ENCODE peak calls at places on chromosomes 4 and X, in ten cellular contexts. A is HepG2, S is HCT116, H is stomach, Z is H1, E is esophagus muscularis mucosa, N is sigmoid colon, B is breast epithelium, J is upper lobe of left lung, X is SK-N-SH. C is an unnamed sample.

GRCh38 chr4:114827651-114828050 is 229.0 kb downstream of the UGT8 start:
- DNase-seq in A (no peak), S (no peak), H (no peak), Z (no peak), E (no peak), N (no peak), B (no peak), J (no peak), X (no peak), C (no peak)

GRCh38 chrX:139204576-139204902 is 326.0 kb upstream of the F9 start:
- DNase-seq in A (no peak), S (no peak), H (no peak), Z (no peak), E (no peak), N (no peak), B (no peak), J (no peak), X (no peak), C (no peak)

GRCh38 chr4:114015444-114015899 is 36.0 kb upstream of the ARSJ start:
- DNase-seq in A (no peak), S (peak; percentile 78), H (no peak), Z (no peak), E (no peak), N (no peak), B (no peak), J (no peak), X (peak; percentile 12), C (no peak)

GRCh38 chr4:140856692-140857091 is 100.5 kb upstream of the TBC1D9 start:
- DNase-seq in A (no peak), S (peak; percentile 86), H (peak; percentile 28), Z (peak; percentile 51), E (no peak), N (peak; percentile 64), B (no peak), J (no peak), X (no peak), C (no peak)

GRCh38 chr4:152643153-152644035 is 36.4 kb downstream of the TMEM154 start:
- DNase-seq in A (no peak), S (no peak), H (no peak), Z (no peak), E (no peak), N (no peak), B (no peak), J (no peak), X (no peak), C (no peak)

GRCh38 chrX:3713937-3714434 is 537 bp upstream of the PRKX start:
- DNase-seq in A (no peak), S (no peak), H (no peak), Z (no peak), E (no peak), N (no peak), B (no peak), J (no peak), X (peak; percentile 23), C (no peak)

GRCh38 chr4:15353207-15353606 is 74.6 kb upstream of the C1QTNF7 start:
- DNase-seq in A (no peak), S (no peak), H (no peak), Z (no peak), E (no peak), N (no peak), B (no peak), J (no peak), X (no peak), C (no peak)

GRCh38 chr4:123674752-123675151 is 278.2 kb downstream of the SPRY1 start:
- DNase-seq in A (no peak), S (no peak), H (no peak), Z (no peak), E (no peak), N (no peak), B (no peak), J (no peak), X (no peak), C (no peak)

GRCh38 chr4:187108846-187109245 is 385.2 kb upstream of the FAT1 start:
- DNase-seq in A (no peak), S (no peak), H (no peak), Z (no peak), E (no peak), N (no peak), B (no peak), J (no peak), X (no peak), C (no peak)

GRCh38 chrX:107135076-107135964 is 16.7 kb upstream of the RBM41 start:
- DNase-seq in A (peak; percentile 14), S (peak; percentile 78), H (no peak), Z (no peak), E (no peak), N (no peak), B (no peak), J (no peak), X (no peak), C (no peak)

GRCh38 chr4:153792007-153792892 is 3.4 kb upstream of the SFRP2 start:
- DNase-seq in A (no peak), S (no peak), H (no peak), Z (peak; percentile 85), E (no peak), N (peak; percentile 84), B (no peak), J (peak; percentile 87), X (peak; percentile 82), C (no peak)

DNA sequence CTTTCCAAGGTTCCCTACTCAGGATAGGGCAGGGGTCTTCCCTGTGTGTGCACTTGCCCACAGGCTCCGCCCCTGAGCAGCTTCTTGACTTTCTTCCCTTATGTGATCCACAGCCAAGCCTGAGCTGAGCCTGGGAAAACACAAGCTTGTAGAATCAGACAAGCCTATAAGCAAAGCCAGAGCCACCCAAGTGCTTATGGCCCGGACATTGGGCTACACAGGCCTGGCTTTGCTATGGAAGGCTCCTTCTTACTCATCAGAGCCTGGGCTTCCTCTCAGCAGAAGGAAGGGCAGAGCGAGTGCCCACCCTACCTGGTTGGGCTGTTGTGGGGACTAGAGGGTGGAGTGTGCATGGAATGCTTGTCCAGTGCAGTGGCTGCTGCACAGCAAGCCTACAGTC is 1.3 kb upstream of the TNIP2 start:
- DNase-seq in A (no peak), S (no peak), H (no peak), Z (no peak), E (no peak), N (no peak), B (no peak), J (no peak), X (peak; percentile 25), C (no peak)
- H3K4me1 ChIP-seq in A (peaks cover 69% of the 10 kb centered on the region), S (peaks cover 21% of the 10 kb centered on the region), H (peaks cover 48% of the 10 kb centered on the region), Z (peaks cover 5% of the 10 kb centered on the region), E (peaks cover 31% of the 10 kb centered on the region), N (peaks cover 24% of the 10 kb centered on the region), B (peaks cover 8% of the 10 kb centered on the region), J (peaks cover 32% of the 10 kb centered on the region), X (no peaks in the 10 kb centered on the region), C (peaks cover 36% of the 10 kb centered on the region)

DNA sequence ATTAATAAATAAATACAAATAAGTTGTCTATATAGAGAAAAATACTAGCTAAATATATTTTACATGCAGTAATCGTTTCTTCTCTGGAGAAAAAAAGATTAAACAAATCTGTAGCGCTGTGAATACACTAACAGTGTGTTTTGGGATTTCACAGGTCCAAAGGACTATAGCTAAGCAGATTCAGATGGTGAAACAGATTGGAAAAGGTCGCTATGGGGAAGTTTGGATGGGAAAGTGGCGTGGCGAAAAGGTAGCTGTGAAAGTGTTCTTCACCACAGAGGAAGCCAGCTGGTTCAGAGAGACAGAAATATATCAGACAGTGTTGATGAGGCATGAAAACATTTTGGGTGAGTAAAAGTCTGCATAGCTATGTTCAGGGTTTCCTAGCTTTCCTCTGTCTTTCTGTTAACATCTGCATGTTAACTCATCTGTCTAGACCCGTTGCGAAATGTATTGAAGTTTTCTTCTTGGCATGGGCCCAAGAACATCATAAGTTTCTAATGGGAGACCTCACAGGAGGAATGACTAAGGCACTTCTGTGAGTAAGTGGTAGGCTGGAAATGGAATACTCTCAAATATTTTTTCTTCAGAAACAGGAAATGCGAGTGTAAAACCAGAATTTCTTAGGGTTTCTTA is 372.1 kb downstream of the BMPR1B start:
- DNase-seq in A (no peak), S (peak; percentile 73), H (no peak), Z (no peak), E (no peak), N (no peak), B (no peak), J (no peak), X (no peak), C (no peak)
- H3K4me3 ChIP-seq in A (no peak overlapping the region), S (no peak overlapping the region), H (no peak overlapping the region), Z (no peak overlapping the region), E (no peak overlapping the region), N (no peak overlapping the region), B (no peak overlapping the region), J (no peak overlapping the region), X (peak overlapping the region; percentile 50), C (no peak overlapping the region)

GRCh38 chr4:87527446-87528240 is 1.5 kb downstream of the SPARCL1 start:
- DNase-seq in A (no peak), S (no peak), H (no peak), Z (no peak), E (no peak), N (no peak), B (no peak), J (no peak), X (no peak), C (no peak)

GRCh38 chr4:87530868-87531267 is 1.7 kb upstream of the SPARCL1 start:
- DNase-seq in A (no peak), S (no peak), H (peak; percentile 30), Z (no peak), E (peak; percentile 96), N (peak; percentile 95), B (no peak), J (no peak), X (no peak), C (no peak)

GRCh38 chr4:87532109-87532508 is 2.9 kb upstream of the SPARCL1 start:
- DNase-seq in A (no peak), S (no peak), H (no peak), Z (no peak), E (peak; percentile 21), N (no peak), B (no peak), J (no peak), X (no peak), C (no peak)

GRCh38 chr4:87525636-87526035 is 3.5 kb downstream of the SPARCL1 start:
- DNase-seq in A (no peak), S (no peak), H (no peak), Z (no peak), E (no peak), N (peak; percentile 75), B (no peak), J (no peak), X (no peak), C (no peak)

DNA sequence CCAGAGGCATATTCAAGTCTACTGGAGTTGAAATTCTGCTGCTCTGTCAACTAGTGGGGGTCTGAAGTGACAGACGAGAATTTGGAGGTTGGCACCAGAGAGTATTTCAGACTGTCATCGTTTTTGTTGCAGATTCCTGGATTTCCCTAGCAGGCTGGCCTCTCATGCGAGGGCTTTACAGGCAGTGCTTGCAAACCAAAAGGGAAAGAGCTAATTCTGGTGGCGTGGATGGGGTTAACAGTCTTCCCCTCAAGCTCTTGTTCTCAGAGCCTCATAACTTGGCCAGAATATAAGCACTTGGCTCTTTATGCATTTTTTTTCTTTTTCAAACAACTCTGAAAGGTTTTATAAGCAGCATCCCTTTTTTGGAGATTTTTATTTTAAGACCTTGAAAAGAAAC is at the start of gene SPARCL1:
- DNase-seq in A (no peak), S (no peak), H (no peak), Z (no peak), E (no peak), N (peak; percentile 86), B (no peak), J (no peak), X (no peak), C (no peak)
- TF ChIP-seq POLR2AphosphoS5 in A (no peak), S (no peak), H (peak; percentile 81), Z (no peak), E (no peak), N (peak; percentile 82), B (peak; percentile 33), J (peak; percentile 40), X (no peak), C (peak; percentile 57)

GRCh38 chrX:20414066-20414465 is 147.4 kb upstream of the RPS6KA3 start:
- DNase-seq in A (no peak), S (no peak), H (no peak), Z (no peak), E (no peak), N (no peak), B (no peak), J (no peak), X (no peak), C (no peak)
- H3K4me1 ChIP-seq in A (peaks cover 26% of the 10 kb centered on the region), S (no peaks in the 10 kb centered on the region), H (no peaks in the 10 kb centered on the region), Z (no peaks in the 10 kb centered on the region), E (no peaks in the 10 kb centered on the region), N (no peaks in the 10 kb centered on the region), B (no peaks in the 10 kb centered on the region), J (peaks cover 3% of the 10 kb centered on the region), X (no peaks in the 10 kb centered on the region), C (no peaks in the 10 kb centered on the region)

C was measured in vagina.